ENCODE peak calls at places on chromosomes 5 and 9, in seven cellular contexts. R is upper lobe of right lung, P is heart right ventricle, O is right cardiac atrium, Z is uterus, K is neural progenitor cell, N is GM23248. I is an unnamed sample.

GRCh38 chr5:55360190-55360589 is 52.4 kb downstream of the MTREX start:
- DNase-seq in O (no peak), R (no peak), N (peak), P (no peak), Z (no peak), K (no peak), I (peak)

GRCh38 chr9:96317335-96317980 is 15.5 kb upstream of the HSD17B3 start:
- DNase-seq in P (peak), K (peak), O (no peak), R (peak), N (peak), Z (peak), I (no peak)

GRCh38 chr5:176714067-176714466 is 66.8 kb downstream of the TSPAN17 start:
- DNase-seq in P (no peak), R (no peak), K (no peak), N (peak), Z (no peak), O (no peak), I (no peak)

GRCh38 chr9:14616188-14616982 is 76.8 kb downstream of the ZDHHC21 start:
- DNase-seq in P (no peak), N (peak), Z (no peak), O (no peak), R (no peak), K (peak), I (peak)

GRCh38 chr5:5629579-5629978 is 207.1 kb downstream of the ICE1 start:
- DNase-seq in N (peak), R (no peak), P (no peak), Z (no peak), K (no peak), O (no peak), I (no peak)

GRCh38 chr5:8320244-8320643 is 451.3 kb downstream of the MTRR start:
- DNase-seq in K (no peak), N (no peak), P (no peak), O (no peak), R (no peak), Z (no peak), I (no peak)

GRCh38 chr5:68504306-68504705 is 288.8 kb downstream of the PIK3R1 start:
- DNase-seq in Z (no peak), K (no peak), R (no peak), P (no peak), O (no peak), N (peak), I (no peak)

GRCh38 chr9:122128432-122129343 is 30.9 kb downstream of the NDUFA8 start:
- DNase-seq in Z (peak), O (peak), K (no peak), P (peak), R (no peak), N (no peak), I (no peak)

GRCh38 chr9:131478421-131478868 is 24.3 kb upstream of the POMT1 start:
- DNase-seq in O (no peak), Z (peak), N (peak), R (peak), P (peak), K (peak), I (no peak)

GRCh38 chr5:178114325-178115135 is 1.2 kb downstream of the N4BP3 start:
- DNase-seq in P (no peak), R (no peak), O (no peak), Z (no peak), K (peak), N (peak), I (no peak)

GRCh38 chr5:52269853-52270252 is 517.9 kb upstream of the ITGA1 start:
- DNase-seq in R (no peak), P (no peak), Z (no peak), N (no peak), K (no peak), O (no peak), I (no peak)

GRCh38 chr9:92484563-92484962 is 2.3 kb upstream of the ASPN start:
- DNase-seq in P (no peak), R (no peak), Z (no peak), K (no peak), O (no peak), N (no peak), I (no peak)

GRCh38 chr9:81599837-81600236 is 89.5 kb downstream of the TLE1 start:
- DNase-seq in O (no peak), P (no peak), Z (no peak), K (no peak), R (no peak), N (no peak), I (no peak)

GRCh38 chr9:124774131-124774978 is 2.6 kb upstream of the OLFML2A start:
- DNase-seq in P (peak), O (peak), N (peak), K (peak), Z (peak), R (peak), I (no peak)

GRCh38 chr5:179194201-179194910 is 134.2 kb downstream of the ZNF354C start:
- DNase-seq in Z (no peak), R (peak), P (no peak), K (no peak), O (no peak), N (no peak), I (no peak)

GRCh38 chr5:34915139-34915855 is at the start of the genes BRIX1 and RAD1:
- DNase-seq in P (peak), Z (peak), K (peak), N (peak), O (peak), R (peak), I (peak)

GRCh38 chr5:34916518-34916917 is 1.0 kb downstream of the BRIX1 start:
- DNase-seq in N (peak), K (no peak), P (no peak), O (no peak), Z (no peak), R (no peak), I (no peak)

GRCh38 chr5:34914671-34915138 is 599 bp downstream of the RAD1 start:
- DNase-seq in O (peak), N (peak), K (no peak), Z (peak), P (peak), R (peak), I (no peak)

GRCh38 chr5:34918025-34918424 is 2.5 kb downstream of the BRIX1 start:
- DNase-seq in K (no peak), N (no peak), R (no peak), P (no peak), O (no peak), Z (no peak), I (no peak)

GRCh38 chr5:34915856-34916192 is 313 bp downstream of the BRIX1 start:
- DNase-seq in R (no peak), O (no peak), K (no peak), P (no peak), N (peak), Z (no peak), I (no peak)
- H3K27ac ChIP-seq in R (peak), O (peak), K (peak), P (peak), N (peak), Z (peak), I (peak)

GRCh38 chr5:157485340-157485739 is 25.3 kb downstream of the NIPAL4 start:
- DNase-seq in P (no peak), K (no peak), Z (no peak), O (no peak), N (no peak), R (no peak), I (no peak)
- H3K27ac ChIP-seq in P (no peak), K (no peak), Z (no peak), O (no peak), N (peak), R (peak), I (no peak)

GRCh38 chr9:110979636-110980035 is 58.6 kb downstream of the LPAR1 start:
- DNase-seq in K (no peak), R (no peak), N (no peak), P (no peak), Z (no peak), O (no peak), I (no peak)

GRCh38 chr9:110978516-110978915 is 59.8 kb downstream of the LPAR1 start:
- DNase-seq in Z (no peak), P (no peak), R (no peak), O (no peak), N (no peak), K (no peak), I (no peak)

GRCh38 chr9:110977259-110977709 is 61.0 kb downstream of the LPAR1 start:
- DNase-seq in Z (peak), O (no peak), N (peak), R (no peak), K (no peak), P (no peak), I (peak)

GRCh38 chr9:110975278-110975677 is 63.0 kb downstream of the LPAR1 start:
- DNase-seq in N (peak), K (no peak), O (no peak), P (no peak), Z (no peak), R (no peak), I (no peak)

GRCh38 chr9:110975969-110976368 is 62.3 kb downstream of the LPAR1 start:
- DNase-seq in K (no peak), N (peak), O (peak), P (no peak), R (no peak), Z (no peak), I (no peak)
- H3K27ac ChIP-seq in K (no peak), N (peak), O (no peak), P (no peak), R (no peak), Z (no peak), I (no peak)

GRCh38 chr5:9537223-9538141 is 8.4 kb downstream of the SEMA5A start:
- DNase-seq in K (no peak), Z (no peak), R (no peak), P (no peak), O (no peak), N (no peak), I (no peak)

GRCh38 chr5:9536717-9537116 is 9.2 kb downstream of the SEMA5A start:
- DNase-seq in N (no peak), P (peak), R (no peak), O (peak), K (no peak), Z (no peak), I (no peak)

GRCh38 chr5:9533096-9533495 is 12.8 kb downstream of the SEMA5A start:
- DNase-seq in Z (no peak), P (no peak), R (no peak), N (no peak), K (no peak), O (no peak), I (no peak)

GRCh38 chr5:9533577-9534334 is 12.1 kb downstream of the SEMA5A start:
- DNase-seq in Z (no peak), P (no peak), N (no peak), R (no peak), K (no peak), O (no peak), I (no peak)

GRCh38 chr5:9534881-9535517 is 10.9 kb downstream of the SEMA5A start:
- DNase-seq in O (peak), N (no peak), Z (no peak), R (no peak), P (no peak), K (no peak), I (no peak)
- H3K27ac ChIP-seq in O (peak), N (no peak), Z (no peak), R (no peak), P (peak), K (no peak), I (no peak)

DNA sequence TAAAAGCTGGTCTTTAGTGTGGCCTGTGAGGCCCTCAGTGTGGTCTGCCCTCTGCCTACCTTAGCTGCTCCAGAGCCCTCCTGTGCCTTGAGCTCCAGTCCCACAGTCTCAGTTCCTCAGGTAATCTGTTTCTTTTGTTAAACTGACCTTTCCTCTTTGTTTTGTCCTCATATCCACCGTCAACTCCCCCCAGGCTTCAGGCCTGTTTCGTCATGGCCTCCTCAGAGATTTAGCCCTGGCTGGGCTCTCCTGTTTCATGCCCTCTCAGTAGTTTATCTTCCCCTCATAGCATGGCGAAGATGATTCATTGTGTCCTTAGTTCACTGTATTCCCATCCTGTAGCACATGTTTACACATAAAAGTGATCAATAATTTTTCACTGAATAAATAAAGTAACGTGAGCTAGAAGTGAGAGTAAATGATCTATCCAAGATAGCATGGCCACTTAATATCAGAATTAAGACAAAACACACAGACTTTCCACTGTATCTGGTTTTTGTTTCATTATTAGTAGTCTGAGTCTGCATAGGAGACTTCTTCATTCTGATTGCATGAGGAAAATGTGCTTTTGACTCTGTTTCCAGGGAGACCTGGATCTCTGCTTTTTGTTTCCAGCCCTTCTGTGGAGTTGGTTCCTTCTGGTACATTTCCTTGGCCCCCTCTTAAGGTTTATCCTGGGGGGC is 70.4 kb downstream of the SNX24 start:
- DNase-seq in N (peak), O (no peak), Z (no peak), P (no peak), R (no peak), K (no peak), I (no peak)
- H3K27ac ChIP-seq in N (no peak), O (no peak), Z (peak), P (no peak), R (no peak), K (no peak), I (no peak)

I was measured in epithelial cell of prostate.